ENCODE peak calls at places on chromosome 11, in five cellular contexts. F is A549, W is GM23338, M is GM12878, V is HepG2. U is an unnamed sample.

GRCh38 chr11:88709567-88709966 is 356.2 kb downstream of the GRM5 start:
- DNase-seq in F (peak; percentile 52), W (peak; percentile 11), V (no peak), M (no peak), U (no peak)

GRCh38 chr11:66239998-66240780 is 28.2 kb upstream of the RAB1B start:
- DNase-seq in V (no peak), M (no peak), W (no peak), F (no peak), U (no peak)

GRCh38 chr11:133291672-133292265 is 240.5 kb downstream of the OPCML start:
- DNase-seq in W (no peak), V (no peak), M (no peak), F (no peak), U (no peak)

GRCh38 chr11:92131289-92131890 is 93.2 kb upstream of the FAT3 start:
- DNase-seq in M (no peak), V (no peak), W (no peak), F (peak; percentile 70), U (no peak)

GRCh38 chr11:117913736-117914397 is 15.3 kb downstream of the TMPRSS13 start:
- DNase-seq in W (no peak), F (no peak), M (no peak), V (no peak), U (no peak)

GRCh38 chr11:62805991-62806441 is 776 bp upstream of the NXF1 start:
- DNase-seq in M (no peak), W (peak; percentile 47), F (no peak), V (no peak), U (peak; percentile 63)

GRCh38 chr11:35185696-35186095 is 46.7 kb downstream of the CD44 start:
- DNase-seq in V (no peak), M (no peak), F (no peak), W (no peak), U (no peak)

GRCh38 chr11:12674936-12675696 is 895 bp downstream of the TEAD1 start:
- DNase-seq in V (no peak), F (no peak), M (no peak), W (peak; percentile 47), U (peak; percentile 44)

GRCh38 chr11:116819049-116819448 is 4.1 kb downstream of the APOA4 start:
- DNase-seq in W (no peak), M (no peak), F (no peak), V (no peak), U (no peak)

GRCh38 chr11:12290477-12290922 is 86.9 kb upstream of the PARVA start:
- DNase-seq in M (no peak), W (no peak), V (no peak), F (no peak), U (peak; percentile 36)

GRCh38 chr11:105156720-105157119 is 17.2 kb upstream of the CARD18 start:
- DNase-seq in W (no peak), V (no peak), M (no peak), F (no peak), U (no peak)

GRCh38 chr11:115201121-115201792 is 303.0 kb downstream of the CADM1 start:
- DNase-seq in M (no peak), W (no peak), F (no peak), V (no peak), U (no peak)

GRCh38 chr11:8775341-8776133 is 92.9 kb downstream of the RPL27A start:
- DNase-seq in F (no peak), W (no peak), V (no peak), M (no peak), U (no peak)

GRCh38 chr11:35237345-35237744 is 98.4 kb downstream of the CD44 start:
- DNase-seq in F (no peak), V (no peak), M (no peak), W (peak; percentile 46), U (no peak)

GRCh38 chr11:87600938-87601337 is 563.2 kb downstream of the TMEM135 start:
- DNase-seq in W (no peak), V (no peak), M (no peak), F (no peak), U (no peak)

GRCh38 chr11:122339661-122340060 is 223.6 kb upstream of the BLID start:
- DNase-seq in V (no peak), F (no peak), M (no peak), W (no peak), U (no peak)

GRCh38 chr11:76856571-76856970 is 4.1 kb upstream of the ACER3 start:
- DNase-seq in V (no peak), W (no peak), F (no peak), M (no peak), U (no peak)

GRCh38 chr11:100220801-100221200 is 466.3 kb upstream of the ARHGAP42 start:
- DNase-seq in F (no peak), M (no peak), V (no peak), W (no peak), U (no peak)
- H3K4me3 ChIP-seq in F (no peak overlapping the region), M (no peak overlapping the region), V (no peak overlapping the region), W (no peak overlapping the region), U (no peak overlapping the region)

GRCh38 chr11:72924568-72925190 is 110.5 kb downstream of the ATG16L2 start:
- DNase-seq in M (peak; percentile 13), V (peak; percentile 5), W (no peak), F (peak; percentile 43), U (no peak)
- TF ChIP-seq CTCF in M (peak; percentile 43), V (peak; percentile 32), W (peak; percentile 53), F (peak; percentile 56), U (peak; percentile 31)

DNA sequence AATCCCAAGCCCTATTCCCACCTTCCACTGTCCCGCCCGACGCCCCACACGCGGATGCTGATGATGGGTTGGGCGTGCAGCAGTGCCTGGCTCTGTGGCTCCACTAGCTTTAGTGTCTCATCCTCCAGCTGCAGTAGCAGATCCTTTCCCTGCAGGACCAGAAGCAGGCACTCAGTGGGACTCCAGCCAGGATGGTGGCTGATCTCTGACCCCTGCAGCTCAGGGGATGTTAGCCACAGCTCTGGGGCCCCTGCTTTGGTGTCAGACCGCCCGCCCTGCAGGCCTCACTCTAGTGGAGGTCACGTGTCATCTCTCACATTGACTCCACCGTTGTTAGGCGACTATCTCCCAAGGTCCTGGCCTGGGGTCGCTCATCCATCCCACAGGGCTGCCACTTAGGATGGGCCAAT is 11.8 kb downstream of the SMPD1 start:
- DNase-seq in M (no peak), F (no peak), W (no peak), V (peak; percentile 59), U (no peak)
- TF ChIP-seq JUNB in M (no peak), F (no peak), W (no peak), V (no peak), U (no peak)

DNA sequence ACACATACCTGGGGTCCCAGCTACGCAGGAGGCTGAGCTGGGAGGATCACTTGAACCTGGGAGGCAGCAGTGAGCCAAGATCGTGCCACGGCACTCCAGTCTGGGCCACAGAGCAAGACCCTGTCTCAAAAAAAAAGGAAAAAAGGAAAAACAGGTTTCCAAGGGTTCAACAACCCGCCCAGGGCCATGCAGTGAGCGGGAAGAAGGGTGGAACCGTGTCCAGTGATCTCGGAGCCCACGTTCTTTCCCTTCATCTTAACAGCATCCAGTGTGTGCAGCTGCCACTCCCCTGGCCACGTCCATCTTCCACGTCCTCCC is 14.9 kb upstream of the LRP5 start:
- DNase-seq in V (no peak), W (no peak), M (no peak), F (no peak), U (no peak)
- H3K4me3 ChIP-seq in V (peak overlapping the region; percentile 83), W (no peak overlapping the region), M (no peak overlapping the region), F (no peak overlapping the region), U (no peak overlapping the region)

GRCh38 chr11:34149786-34150185 is 44.4 kb downstream of the NAT10 start:
- DNase-seq in M (no peak), W (peak; percentile 61), F (peak; percentile 33), V (no peak), U (peak; percentile 20)
- TF ChIP-seq CTCF in M (peak; percentile 25), W (peak; percentile 71), F (peak; percentile 34), V (peak; percentile 63), U (peak; percentile 41)

GRCh38 chr11:6615882-6616585 is 3.2 kb downstream of the TPP1 start:
- DNase-seq in F (no peak), M (no peak), W (no peak), V (no peak), U (no peak)
- TF ChIP-seq JUNB in F (no peak), M (no peak), W (no peak), V (no peak), U (no peak)

GRCh38 chr11:774873-775592 is 2.3 kb downstream of the GATD1 start:
- DNase-seq in F (no peak), M (no peak), V (no peak), W (no peak), U (no peak)
- H3K4me3 ChIP-seq in F (peak overlapping the region; percentile 17), M (peak overlapping the region; percentile 57), V (no peak overlapping the region), W (no peak overlapping the region), U (peak overlapping the region; percentile 81)

U was measured in K562.